ENCODE peak calls at places on chromosomes 5 and 9, in four cellular contexts. Y, M, T and O are unnamed samples.

GRCh38 chr9:109466623-109467590 is 31.2 kb downstream of the PTPN3 start:
- DNase-seq in T (no peak), M (no peak), Y (no peak), O (no peak)

GRCh38 chr9:73761905-73762304 is 610.2 kb downstream of the ANXA1 start:
- DNase-seq in M (no peak), T (no peak), Y (no peak), O (no peak)

GRCh38 chr9:125674981-125675973 is 31.7 kb downstream of the MAPKAP1 start:
- DNase-seq in Y (no peak), M (no peak), T (no peak), O (no peak)

GRCh38 chr5:91302958-91303357 is 80.2 kb downstream of the ARRDC3 start:
- DNase-seq in M (no peak), T (no peak), Y (no peak), O (no peak)

GRCh38 chr9:91825422-91825821 is 124.6 kb downstream of the ROR2 start:
- DNase-seq in T (no peak), Y (no peak), M (peak), O (no peak)

GRCh38 chr9:34377402-34377741 is 674 bp upstream of the MYORG start:
- DNase-seq in M (no peak), Y (no peak), T (peak), O (peak)

GRCh38 chr9:134099123-134099761 is 31.4 kb upstream of the BRD3 start:
- DNase-seq in Y (peak), M (no peak), T (peak), O (peak)

GRCh38 chr9:136681029-136681428 is 6.2 kb downstream of the AGPAT2 start:
- DNase-seq in T (no peak), M (no peak), Y (no peak), O (no peak)

GRCh38 chr9:114769664-114770063 is 36.2 kb downstream of the TNFSF15 start:
- DNase-seq in M (no peak), T (no peak), Y (no peak), O (no peak)

GRCh38 chr5:176541338-176542134 is 4.3 kb upstream of the RNF44 start:
- DNase-seq in T (peak), M (peak), Y (peak), O (peak)

GRCh38 chr5:96350678-96351077 is 82.4 kb downstream of the PCSK1 start:
- DNase-seq in Y (no peak), T (no peak), M (no peak), O (no peak)

GRCh38 chr5:154241021-154241420 is 50.5 kb downstream of the GALNT10 start:
- DNase-seq in M (no peak), T (no peak), Y (no peak), O (no peak)

GRCh38 chr9:117703538-117703937 is 665 bp upstream of the TLR4 start:
- DNase-seq in Y (no peak), M (no peak), T (no peak), O (no peak)

GRCh38 chr5:9775339-9775738 is 145.2 kb upstream of the TAS2R1 start:
- DNase-seq in T (no peak), Y (no peak), M (no peak), O (no peak)

GRCh38 chr5:72433520-72433919 is 73.7 kb downstream of the ZNF366 start:
- DNase-seq in Y (no peak), T (no peak), M (no peak), O (no peak)

GRCh38 chr9:34995288-34996060 is 5.9 kb downstream of the DNAJB5 start:
- DNase-seq in T (no peak), Y (no peak), M (peak), O (no peak)

GRCh38 chr9:18228101-18228500 is 245.9 kb upstream of the ADAMTSL1 start:
- DNase-seq in M (no peak), Y (no peak), T (no peak), O (no peak)

GRCh38 chr9:16535555-16535954 is 334.9 kb downstream of the BNC2 start:
- DNase-seq in M (no peak), T (no peak), Y (no peak), O (no peak)

GRCh38 chr9:124771867-124772621 is 933 bp upstream of the NR6A1 start:
- DNase-seq in Y (peak), T (peak), M (peak), O (peak)

GRCh38 chr5:108382784-108383358 is 973 bp upstream of the FBXL17 start:
- DNase-seq in M (no peak), Y (no peak), T (peak), O (peak)

GRCh38 chr9:128912270-128912853 is 8.4 kb upstream of the PHYHD1 start:
- DNase-seq in T (no peak), Y (no peak), M (no peak), O (no peak)

GRCh38 chr5:154610321-154611154 is 132.5 kb upstream of the HAND1 start:
- DNase-seq in Y (peak), T (peak), M (peak), O (peak)

GRCh38 chr5:95962785-95963184 is 1.1 kb upstream of the ELL2 start:
- DNase-seq in Y (no peak), M (no peak), T (no peak), O (peak)

GRCh38 chr5:157148734-157149615 is 6.3 kb upstream of the MED7 start:
- DNase-seq in M (peak), Y (peak), T (peak), O (peak)

GRCh38 chr5:174692982-174693422 is 31.4 kb upstream of the MSX2 start:
- DNase-seq in Y (no peak), M (no peak), T (no peak), O (no peak)